ENCODE peak calls at places on chromosomes 13 and 19, in four cellular contexts. I, M, O and P are unnamed samples.

GRCh38 chr19:23698711-23699520 is 11.9 kb upstream of the ZNF675 start:
- DNase-seq in I (no peak), M (peak; percentile 65), O (no peak), P (no peak)

GRCh38 chr13:41268764-41269163 is 5.4 kb upstream of the MTRF1 start:
- DNase-seq in I (peak; percentile 56), O (no peak), M (no peak), P (no peak)

GRCh38 chr13:41649659-41650058 is 192.3 kb downstream of the RGCC start:
- DNase-seq in O (no peak), M (no peak), I (peak; percentile 22), P (no peak)

GRCh38 chr13:75482070-75482819 is at the start of gene TBC1D4:
- DNase-seq in M (peak; percentile 89), O (peak; percentile 77), I (peak; percentile 90), P (peak; percentile 83)

GRCh38 chr13:24168392-24168750 is 7.9 kb downstream of the SPATA13 start:
- DNase-seq in I (no peak), O (no peak), M (no peak), P (no peak)

GRCh38 chr19:35161434-35161743 is 6.9 kb downstream of the FXYD5 start:
- DNase-seq in M (no peak), I (no peak), O (no peak), P (no peak)

GRCh38 chr13:100399455-100399854 is 189.1 kb downstream of the GGACT start:
- DNase-seq in I (no peak), M (no peak), O (no peak), P (no peak)

GRCh38 chr13:44079413-44080205 is 199.9 kb downstream of the LACC1 start:
- DNase-seq in O (no peak), I (no peak), M (no peak), P (no peak)

GRCh38 chr13:39210961-39211534 is 172.8 kb downstream of the NHLRC3 start:
- DNase-seq in I (no peak), O (no peak), M (no peak), P (no peak)

GRCh38 chr13:95087746-95088305 is 213.4 kb downstream of the ABCC4 start:
- DNase-seq in O (no peak), M (no peak), I (peak; percentile 44), P (no peak)

GRCh38 chr19:21256722-21257121 is 72.5 kb downstream of the ZNF708 start:
- DNase-seq in I (peak; percentile 68), O (no peak), M (no peak), P (peak; percentile 34)

GRCh38 chr13:32838985-32839384 is 177.2 kb upstream of the KL start:
- DNase-seq in M (no peak), O (no peak), I (peak; percentile 8), P (peak; percentile 71)